ENCODE peak calls at places on chromosomes 5 and 9, in nine cellular contexts. M, I, V, U, E, P, R, B and S are unnamed samples.

GRCh38 chr9:14018061-14018460 is 295.9 kb downstream of the NFIB start:
- DNase-seq in M (no peak), E (no peak), V (no peak), R (peak; percentile 59), P (no peak), B (no peak), U (peak; percentile 88), I (no peak), S (no peak)

GRCh38 chr5:168851902-168852321 is 272.7 kb upstream of the PANK3 start:
- DNase-seq in M (no peak), I (no peak), B (peak; percentile 47), P (peak; percentile 8), U (peak; percentile 94), R (peak; percentile 91), V (no peak), E (no peak), S (peak; percentile 12)

GRCh38 chr5:36657563-36657995 is 51.2 kb downstream of the SLC1A3 start:
- DNase-seq in P (no peak), R (peak; percentile 99), E (no peak), U (peak; percentile 99), M (no peak), V (no peak), I (peak; percentile 77), B (no peak), S (peak; percentile 41)

GRCh38 chr5:96687812-96688453 is 25.8 kb downstream of the CAST start:
- DNase-seq in B (no peak), I (peak; percentile 52), E (no peak), V (no peak), R (no peak), M (no peak), P (peak; percentile 51), U (peak; percentile 45), S (peak; percentile 63)

GRCh38 chr5:31250201-31250600 is 56.7 kb downstream of the CDH6 start:
- DNase-seq in E (no peak), V (no peak), M (no peak), I (no peak), U (no peak), R (no peak), B (no peak), P (no peak), S (no peak)

GRCh38 chr9:113963914-113964739 is 88.0 kb downstream of the ZNF618 start:
- DNase-seq in V (no peak), R (no peak), P (no peak), B (no peak), U (no peak), M (no peak), I (no peak), E (peak; percentile 27), S (no peak)

GRCh38 chr5:125349432-125349831 is 603.0 kb upstream of the ZNF608 start:
- DNase-seq in V (no peak), I (peak; percentile 29), M (no peak), E (no peak), P (no peak), R (no peak), B (no peak), U (peak; percentile 24), S (peak; percentile 19)

GRCh38 chr9:130444565-130445221 is at the start of gene ASS1:
- DNase-seq in P (peak; percentile 27), M (peak; percentile 82), B (peak; percentile 33), U (no peak), I (no peak), E (peak; percentile 86), R (peak; percentile 29), V (peak; percentile 92), S (no peak)

GRCh38 chr5:149283611-149284480 is 12.2 kb downstream of the AFAP1L1 start:
- DNase-seq in P (no peak), M (no peak), V (no peak), R (no peak), I (no peak), B (no peak), E (no peak), U (peak; percentile 7), S (no peak)

GRCh38 chr5:5140051-5141010 is at the start of gene ADAMTS16:
- DNase-seq in M (peak; percentile 52), U (no peak), I (no peak), R (no peak), E (no peak), B (no peak), V (no peak), P (no peak), S (no peak)

GRCh38 chr9:106869458-106869857 is 6.5 kb downstream of the ZNF462 start:
- DNase-seq in P (no peak), R (no peak), B (no peak), E (no peak), I (no peak), V (no peak), U (no peak), M (no peak), S (no peak)

GRCh38 chr9:37097294-37097693 is 23.1 kb upstream of the ZCCHC7 start:
- DNase-seq in U (no peak), V (no peak), M (no peak), R (no peak), E (no peak), P (no peak), B (no peak), I (no peak), S (no peak)

GRCh38 chr9:91946825-91947224 is 3.2 kb downstream of the ROR2 start:
- DNase-seq in V (no peak), E (no peak), I (no peak), R (no peak), M (no peak), B (no peak), U (no peak), P (no peak), S (no peak)

GRCh38 chr9:97385626-97386264 is 26.2 kb upstream of the TDRD7 start:
- DNase-seq in U (no peak), M (no peak), R (no peak), I (no peak), E (peak; percentile 61), P (no peak), B (no peak), V (no peak), S (no peak)

GRCh38 chr5:124819201-124819600 is 72.8 kb upstream of the ZNF608 start:
- DNase-seq in U (peak; percentile 12), V (no peak), P (no peak), E (no peak), M (no peak), I (no peak), B (no peak), R (peak; percentile 39), S (no peak)

GRCh38 chr5:141528401-141528984 is 39.6 kb downstream of the PCDHGC5 start:
- DNase-seq in U (no peak), B (no peak), I (no peak), M (no peak), V (no peak), P (no peak), R (no peak), E (no peak), S (no peak)

GRCh38 chr9:114207845-114208244 is 52.5 kb downstream of the COL27A1 start:
- DNase-seq in B (no peak), I (no peak), U (no peak), P (no peak), M (peak; percentile 21), E (no peak), R (no peak), V (no peak), S (no peak)

GRCh38 chr5:114360816-114361723 is 800 bp upstream of the KCNN2 start:
- DNase-seq in I (peak; percentile 33), E (no peak), V (peak; percentile 74), P (no peak), U (no peak), R (no peak), B (no peak), M (peak; percentile 51), S (no peak)

GRCh38 chr5:96876292-96876850 is at the start of gene ERAP2:
- DNase-seq in P (peak; percentile 87), R (peak; percentile 51), I (peak; percentile 60), U (peak; percentile 36), V (no peak), M (no peak), E (no peak), B (peak; percentile 34), S (peak; percentile 32)

GRCh38 chr5:95791751-95792150 is 30.8 kb downstream of the GLRX start:
- DNase-seq in V (no peak), R (no peak), B (no peak), U (no peak), M (no peak), I (no peak), E (no peak), P (no peak), S (no peak)

GRCh38 chr9:93902780-93903655 is 52.1 kb downstream of the BARX1 start:
- DNase-seq in M (peak; percentile 41), R (no peak), V (peak; percentile 6), B (no peak), I (no peak), E (peak; percentile 56), P (no peak), U (no peak), S (no peak)

GRCh38 chr9:98539954-98540353 is 168.8 kb downstream of the GABBR2 start:
- DNase-seq in B (no peak), M (no peak), U (peak; percentile 37), P (no peak), E (no peak), I (no peak), V (no peak), R (no peak), S (no peak)

GRCh38 chr9:116693233-116693731 is 6.2 kb downstream of the TRIM32 start:
- DNase-seq in V (no peak), M (no peak), R (peak; percentile 85), P (no peak), U (peak; percentile 31), E (no peak), I (no peak), B (no peak), S (peak; percentile 38)

GRCh38 chr9:90300901-90301688 is 341.5 kb downstream of the DIRAS2 start:
- DNase-seq in V (no peak), P (no peak), M (peak; percentile 53), B (no peak), E (no peak), U (peak; percentile 97), I (no peak), R (peak; percentile 86), S (peak; percentile 21)